ENCODE peak calls at places on chromosomes 4 and X, in four cellular contexts. U, C, F and G are unnamed samples.

GRCh38 chrX:56733459-56734046 is 4.5 kb downstream of the NBDY start:
- DNase-seq in F (peak), C (no peak), U (peak), G (no peak)

GRCh38 chr4:174214102-174214878 is 69.2 kb downstream of the FBXO8 start:
- DNase-seq in C (no peak), F (no peak), U (no peak), G (no peak)

GRCh38 chrX:10569946-10570345 is 50.4 kb downstream of the MID1 start:
- DNase-seq in U (no peak), F (no peak), C (no peak), G (no peak)

GRCh38 chrX:101408530-101408836 is 461 bp downstream of the HNRNPH2 start:
- DNase-seq in F (no peak), C (no peak), U (peak), G (no peak)

GRCh38 chrX:49695276-49696180 is at the start of gene PAGE1:
- DNase-seq in U (peak), F (no peak), C (no peak), G (no peak)

GRCh38 chrX:141214216-141214615 is 28.1 kb downstream of the SPANXC start:
- DNase-seq in F (no peak), C (no peak), U (no peak), G (no peak)

GRCh38 chr4:73922766-73923630 is 53.8 kb downstream of the CXCL1 start:
- DNase-seq in U (no peak), C (peak), F (no peak), G (no peak)

GRCh38 chrX:2654436-2655340 is 36.4 kb upstream of the CD99 start:
- DNase-seq in F (peak), U (no peak), C (no peak), G (no peak)

GRCh38 chrX:142036111-142036510 is 132.4 kb downstream of the MAGEC1 start:
- DNase-seq in U (no peak), C (no peak), F (no peak), G (no peak)

GRCh38 chrX:39242187-39242586 is 440.9 kb downstream of the MID1IP1 start:
- DNase-seq in U (peak), F (peak), C (peak), G (no peak)

GRCh38 chrX:124435616-124436015 is 89.3 kb downstream of the SH2D1A start:
- DNase-seq in C (no peak), U (no peak), F (no peak), G (no peak)

GRCh38 chr4:72283357-72283756 is 251.6 kb downstream of the NPFFR2 start:
- DNase-seq in U (no peak), F (no peak), C (no peak), G (no peak)

DNA sequence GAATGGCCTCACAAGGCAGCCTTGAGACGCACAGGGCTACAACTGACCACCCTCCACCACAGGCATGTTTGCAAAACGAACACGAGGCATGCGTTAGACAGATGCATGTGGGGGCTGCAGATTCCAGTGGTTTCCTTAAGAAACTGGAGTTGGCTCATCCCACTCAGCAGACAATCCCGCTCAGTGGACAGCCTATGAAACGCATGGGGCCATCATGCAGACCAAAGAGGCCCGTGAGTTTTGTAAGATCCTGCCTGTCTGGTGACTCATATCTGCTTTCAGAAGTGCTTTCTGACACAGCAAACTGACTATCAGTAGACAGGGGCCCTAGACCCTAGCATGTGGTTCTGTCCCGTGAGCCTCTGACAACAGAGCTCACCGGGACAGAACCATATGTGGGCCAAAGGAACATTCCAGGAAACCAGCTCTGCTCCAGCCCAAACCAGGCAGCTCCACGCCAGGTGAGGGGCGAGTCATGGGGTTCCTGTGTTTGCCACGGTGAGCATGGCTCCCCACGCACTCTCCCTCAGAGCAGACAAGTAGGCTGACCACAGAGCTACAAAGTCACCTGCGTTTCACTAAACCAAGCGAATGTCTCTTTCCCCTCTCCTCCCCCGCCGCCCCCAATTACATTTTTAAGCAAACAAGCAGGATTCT is 74.4 kb downstream of the MTMR1 start:
- DNase-seq in U (peak), C (no peak), F (no peak), G (no peak)
- TF ChIP-seq SIN3A in U (no peak), C (no peak), F (no peak), G (no peak)

DNA sequence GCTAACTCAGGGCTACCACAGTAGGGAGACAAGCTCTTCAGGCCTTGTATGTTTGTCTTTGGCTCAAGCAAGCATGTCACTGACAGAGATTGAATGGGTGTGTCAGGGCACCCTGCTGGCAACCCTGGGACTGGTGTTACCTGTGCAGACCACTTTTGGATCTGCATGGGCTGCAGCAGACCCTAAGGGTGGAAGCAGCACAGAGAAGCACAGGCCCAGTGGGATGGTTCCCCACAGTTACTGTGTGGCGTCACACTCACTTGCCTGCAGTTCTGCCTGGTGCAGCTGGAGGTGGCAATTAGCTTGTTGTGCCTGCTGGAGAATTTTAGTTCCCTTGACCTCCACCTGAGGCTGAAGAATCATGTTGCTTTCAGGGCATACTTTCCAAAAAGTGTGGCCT is 46.0 kb downstream of the ZNF185 start:
- DNase-seq in C (no peak), U (no peak), F (no peak), G (no peak)
- TF ChIP-seq REST in C (no peak), U (no peak), F (no peak), G (no peak)

GRCh38 chr4:4603592-4603991 is 61.7 kb upstream of the STX18 start:
- DNase-seq in U (no peak), C (no peak), F (no peak), G (no peak)
- TF ChIP-seq TCF7L2 in U (no peak), C (no peak), F (no peak), G (no peak)

GRCh38 chrX:31217111-31217510 is 145.3 kb upstream of the FTHL17 start:
- DNase-seq in F (no peak), U (no peak), C (no peak), G (no peak)

GRCh38 chrX:31212856-31213748 is 141.3 kb upstream of the FTHL17 start:
- DNase-seq in U (no peak), F (no peak), C (no peak), G (no peak)

GRCh38 chrX:31215277-31215815 is 143.5 kb upstream of the FTHL17 start:
- DNase-seq in C (no peak), U (no peak), F (no peak), G (no peak)

GRCh38 chrX:31209005-31209612 is 137.3 kb upstream of the FTHL17 start:
- DNase-seq in F (no peak), U (no peak), C (no peak), G (no peak)

DNA sequence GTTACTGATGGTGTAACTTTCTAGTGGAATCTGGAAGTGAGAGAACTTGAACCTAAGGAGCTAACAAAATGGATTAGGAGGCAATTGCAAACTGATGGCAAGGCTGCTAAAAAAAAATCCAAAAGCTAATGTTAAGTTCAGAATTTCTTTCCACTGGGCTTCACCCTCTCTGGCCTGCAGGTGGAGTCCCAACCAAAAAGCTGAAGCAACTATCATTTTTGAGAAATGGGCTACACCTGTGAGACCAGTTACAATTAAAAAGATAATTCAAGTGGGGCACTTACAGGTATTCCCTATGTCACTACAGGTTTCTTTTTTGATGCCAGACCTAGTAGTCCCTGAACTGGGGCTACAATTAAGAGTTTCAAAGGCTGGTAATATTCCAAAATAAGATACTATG is 142.1 kb upstream of the FTHL17 start:
- DNase-seq in F (no peak), C (no peak), U (peak), G (no peak)
- TF ChIP-seq SIN3A in F (no peak), C (no peak), U (no peak), G (no peak)

GRCh38 chr4:177595413-177595812 is 153.2 kb upstream of the AGA start:
- DNase-seq in F (no peak), C (no peak), U (no peak), G (no peak)
- TF ChIP-seq REST in F (no peak), C (no peak), U (no peak), G (no peak)

DNA sequence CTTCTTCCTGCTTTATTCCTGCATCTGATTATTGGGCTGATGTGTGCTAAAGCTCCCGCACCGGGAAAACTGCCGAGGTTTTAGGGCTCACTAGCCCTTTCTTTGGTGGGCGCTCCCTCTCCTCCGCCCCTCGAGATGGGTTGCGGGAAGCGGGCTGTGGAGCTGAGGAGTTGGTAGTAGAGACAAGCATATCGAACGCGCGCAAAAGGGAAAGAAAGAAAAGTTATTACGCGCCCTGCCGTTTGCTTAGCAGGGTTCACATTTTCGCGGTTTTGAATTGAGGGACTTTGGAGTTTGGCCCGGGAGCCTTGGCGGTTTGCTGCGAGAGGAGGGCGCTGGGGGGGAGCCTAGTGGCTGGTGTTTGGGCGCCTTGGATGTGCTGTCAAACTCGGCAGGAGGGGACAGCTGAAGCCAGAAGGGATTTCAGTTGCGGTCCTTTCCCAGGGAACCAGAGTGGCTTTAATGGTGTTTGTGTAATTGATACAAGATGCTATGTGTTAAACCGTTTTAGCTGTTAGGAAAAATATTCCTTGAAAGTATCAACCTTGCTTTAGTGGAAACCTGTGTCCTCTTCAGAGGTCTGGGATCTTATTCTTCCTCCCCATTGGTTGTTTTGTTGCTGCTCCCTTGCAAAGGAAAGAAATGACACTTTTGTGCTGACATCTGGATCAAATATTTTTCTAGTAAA is 1.1 kb downstream of the GAB1 start:
- DNase-seq in C (no peak), U (no peak), F (peak), G (no peak)
- TF ChIP-seq TCF7L2 in C (no peak), U (no peak), F (no peak), G (no peak)

DNA sequence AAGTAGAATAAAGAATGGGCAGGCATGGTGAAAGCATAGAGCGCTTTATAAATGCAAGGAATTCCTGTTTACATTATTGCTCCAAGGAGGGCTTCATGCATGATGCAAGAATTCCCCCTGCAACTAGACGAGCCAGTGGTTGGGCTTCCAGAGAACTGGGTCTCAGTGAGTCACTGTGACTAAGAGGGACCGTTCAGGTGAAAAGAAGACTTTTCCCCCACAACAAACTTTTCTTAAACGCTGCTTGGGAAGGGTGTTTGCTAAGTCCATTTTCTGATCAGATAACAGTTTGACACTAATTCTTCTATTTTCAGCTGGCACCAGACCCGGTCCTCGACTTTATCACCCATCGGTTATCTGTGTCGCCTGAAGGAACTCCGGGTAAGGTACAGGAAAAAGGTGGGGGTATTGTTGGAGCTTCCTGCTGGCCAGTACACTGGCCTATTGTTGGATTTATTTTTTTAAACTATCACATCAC is 40.1 kb downstream of the LDB2 start:
- DNase-seq in U (no peak), C (no peak), F (no peak), G (no peak)
- TF ChIP-seq SIN3A in U (no peak), C (no peak), F (no peak), G (no peak)